ENCODE peak calls at places on chromosome 22, in five cellular contexts. M is IMR-90, Z is neuronal stem cell, R is mesendoderm, J is H1. C is an unnamed sample.

GRCh38 chr22:25407859-25408229 is 156.6 kb upstream of the GRK3 start:
- DNase-seq in J (no peak), Z (no peak), M (no peak), R (no peak), C (no peak)

GRCh38 chr22:50218153-50218995 is 17.6 kb downstream of the SELENOO start:
- DNase-seq in M (no peak), Z (no peak), J (no peak), R (no peak), C (no peak)

GRCh38 chr22:33563568-33563967 is 356.7 kb downstream of the LARGE1 start:
- DNase-seq in J (no peak), Z (no peak), R (no peak), M (no peak), C (no peak)

GRCh38 chr22:45612940-45613339 is 58.7 kb upstream of the ATXN10 start:
- DNase-seq in M (no peak), Z (no peak), R (no peak), J (no peak), C (no peak)

GRCh38 chr22:44711236-44711560 is 9.2 kb downstream of the PRR5 start:
- DNase-seq in R (no peak), Z (no peak), M (no peak), J (no peak), C (no peak)

GRCh38 chr22:44380716-44381500 is 68.2 kb upstream of the SHISAL1 start:
- DNase-seq in M (no peak), Z (no peak), R (no peak), J (no peak), C (no peak)

GRCh38 chr22:24112188-24112587 is 69.1 kb upstream of the SUSD2 start:
- DNase-seq in R (peak), M (peak), J (no peak), Z (no peak), C (no peak)

GRCh38 chr22:42492323-42492690 is 27.3 kb downstream of the RRP7A start:
- DNase-seq in M (no peak), Z (no peak), J (no peak), R (no peak), C (no peak)

GRCh38 chr22:27750866-27751265 is 50.7 kb downstream of the MN1 start:
- DNase-seq in R (no peak), Z (no peak), J (no peak), M (no peak), C (no peak)

GRCh38 chr22:29011868-29012428 is 49.7 kb downstream of the C22orf31 start:
- DNase-seq in Z (no peak), J (no peak), M (no peak), R (no peak), C (no peak)

GRCh38 chr22:29011200-29011867 is 50.3 kb downstream of the C22orf31 start:
- DNase-seq in M (no peak), R (no peak), J (no peak), Z (peak), C (no peak)

GRCh38 chr22:29012923-29013322 is 48.7 kb downstream of the C22orf31 start:
- DNase-seq in R (no peak), J (no peak), Z (no peak), M (no peak), C (no peak)

GRCh38 chr22:29006346-29006745 is 55.3 kb downstream of the C22orf31 start:
- DNase-seq in M (no peak), J (no peak), Z (no peak), R (peak), C (no peak)

DNA sequence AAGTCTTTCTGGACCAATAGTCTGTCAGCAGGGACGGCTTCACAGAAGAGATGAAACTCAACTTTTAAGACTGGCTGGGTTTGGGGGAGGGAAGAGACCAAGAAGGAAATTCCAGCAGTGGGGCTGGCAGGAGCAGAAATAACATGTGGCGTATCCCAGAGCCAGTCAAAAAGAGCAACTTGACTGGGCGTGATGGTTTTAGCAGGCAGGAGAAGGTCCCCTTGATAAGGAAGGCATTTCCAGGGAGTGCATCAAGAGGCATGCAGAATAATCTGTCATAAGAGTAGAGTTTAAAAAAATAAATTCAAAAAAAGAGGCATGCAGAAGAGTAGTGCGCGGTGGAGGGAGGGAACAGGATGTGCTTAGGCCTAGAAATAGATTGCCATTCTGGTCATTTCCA is 52.5 kb downstream of the C22orf31 start:
- DNase-seq in R (no peak), Z (no peak), M (no peak), J (no peak), C (no peak)
- H2BK15ac ChIP-seq in R (no peak), Z (no peak), M (no peak), J (no peak), C (no peak)

GRCh38 chr22:18091916-18092526 is 14.2 kb downstream of the PEX26 start:
- DNase-seq in M (peak), J (no peak), Z (no peak), R (no peak), C (no peak)

GRCh38 chr22:18090286-18090685 is 12.5 kb downstream of the PEX26 start:
- DNase-seq in R (no peak), Z (no peak), M (no peak), J (no peak), C (no peak)

GRCh38 chr22:18088825-18089568 is 11.2 kb downstream of the PEX26 start:
- DNase-seq in M (no peak), Z (no peak), R (no peak), J (no peak), C (no peak)

GRCh38 chr22:18093661-18094060 is 15.9 kb downstream of the PEX26 start:
- DNase-seq in Z (no peak), J (no peak), M (no peak), R (no peak), C (no peak)

DNA sequence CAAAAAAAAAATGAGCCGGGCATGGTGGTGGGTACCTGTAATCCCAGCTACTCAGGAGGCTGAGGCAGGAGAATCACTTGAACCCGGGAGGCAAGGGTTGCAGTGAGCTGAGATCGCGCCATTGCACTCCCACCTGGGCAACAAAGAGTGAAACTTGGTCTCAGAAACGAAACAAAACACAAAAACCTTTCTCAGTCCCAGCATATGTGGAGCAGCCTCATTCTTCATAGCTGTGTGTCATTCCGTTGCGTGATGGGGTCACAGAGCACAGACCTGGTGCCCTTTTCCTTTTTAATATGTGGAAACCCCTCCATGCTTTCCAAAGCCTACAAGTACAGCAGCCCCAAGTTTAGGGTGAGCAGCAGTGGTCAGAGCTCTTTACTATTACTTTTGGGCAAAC is 13.7 kb downstream of the PEX26 start:
- DNase-seq in Z (no peak), M (no peak), J (no peak), R (no peak), C (no peak)
- H2BK15ac ChIP-seq in Z (no peak), M (peak), J (no peak), R (no peak), C (no peak)

DNA sequence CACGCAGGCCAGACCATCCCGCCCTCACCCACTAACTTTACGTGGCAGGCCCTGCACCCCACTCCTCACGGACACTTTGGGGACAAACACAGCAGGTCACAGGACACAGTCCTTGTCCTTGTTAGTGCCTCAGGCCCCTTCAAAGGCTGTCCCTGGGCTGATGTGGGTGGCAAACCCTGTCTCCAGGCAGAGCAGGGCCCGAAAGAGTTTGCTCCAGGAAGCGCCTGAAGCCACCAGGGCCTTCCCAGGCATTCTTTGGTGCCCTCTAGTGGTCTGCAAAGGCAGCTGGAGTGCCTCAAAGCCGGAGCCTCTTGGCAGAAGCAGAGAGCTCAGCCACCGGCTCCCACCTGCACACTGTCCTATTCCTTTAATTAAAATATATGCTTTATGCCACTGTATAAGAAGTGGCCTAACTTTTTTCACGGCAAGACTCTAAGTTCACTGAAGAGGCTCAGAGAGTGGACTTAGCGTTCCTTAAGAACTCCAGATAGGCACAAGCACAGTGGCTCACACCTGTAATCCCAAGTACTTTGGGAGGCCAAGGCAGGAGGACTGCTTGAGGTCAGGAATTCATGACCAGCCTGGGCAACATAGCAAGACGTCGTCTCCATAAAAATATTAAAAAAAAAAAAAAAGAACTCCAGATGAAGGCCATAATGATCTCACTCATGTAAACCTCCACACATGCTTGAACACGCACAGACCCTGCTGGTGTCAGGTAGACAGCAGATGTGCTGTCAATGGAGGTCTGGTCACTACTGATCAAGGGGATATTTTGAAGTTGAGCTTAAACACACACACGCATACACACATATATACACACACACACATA is 11.1 kb downstream of the TXN2 start:
- DNase-seq in Z (peak), R (peak), M (peak), J (peak), C (peak)
- H2BK15ac ChIP-seq in Z (no peak), R (no peak), M (peak), J (no peak), C (no peak)

GRCh38 chr22:48576333-48577013 is 1251.2 kb downstream of the BRD1 start:
- DNase-seq in M (no peak), J (no peak), Z (peak), R (peak), C (no peak)

GRCh38 chr22:48573766-48574165 is 1253.9 kb downstream of the BRD1 start:
- DNase-seq in Z (no peak), J (no peak), M (no peak), R (no peak), C (no peak)

GRCh38 chr22:48572951-48573350 is 1254.7 kb downstream of the BRD1 start:
- DNase-seq in R (no peak), Z (no peak), J (no peak), M (no peak), C (no peak)

GRCh38 chr22:48575567-48576332 is 1251.9 kb downstream of the BRD1 start:
- DNase-seq in J (no peak), Z (no peak), R (no peak), M (no peak), C (no peak)

DNA sequence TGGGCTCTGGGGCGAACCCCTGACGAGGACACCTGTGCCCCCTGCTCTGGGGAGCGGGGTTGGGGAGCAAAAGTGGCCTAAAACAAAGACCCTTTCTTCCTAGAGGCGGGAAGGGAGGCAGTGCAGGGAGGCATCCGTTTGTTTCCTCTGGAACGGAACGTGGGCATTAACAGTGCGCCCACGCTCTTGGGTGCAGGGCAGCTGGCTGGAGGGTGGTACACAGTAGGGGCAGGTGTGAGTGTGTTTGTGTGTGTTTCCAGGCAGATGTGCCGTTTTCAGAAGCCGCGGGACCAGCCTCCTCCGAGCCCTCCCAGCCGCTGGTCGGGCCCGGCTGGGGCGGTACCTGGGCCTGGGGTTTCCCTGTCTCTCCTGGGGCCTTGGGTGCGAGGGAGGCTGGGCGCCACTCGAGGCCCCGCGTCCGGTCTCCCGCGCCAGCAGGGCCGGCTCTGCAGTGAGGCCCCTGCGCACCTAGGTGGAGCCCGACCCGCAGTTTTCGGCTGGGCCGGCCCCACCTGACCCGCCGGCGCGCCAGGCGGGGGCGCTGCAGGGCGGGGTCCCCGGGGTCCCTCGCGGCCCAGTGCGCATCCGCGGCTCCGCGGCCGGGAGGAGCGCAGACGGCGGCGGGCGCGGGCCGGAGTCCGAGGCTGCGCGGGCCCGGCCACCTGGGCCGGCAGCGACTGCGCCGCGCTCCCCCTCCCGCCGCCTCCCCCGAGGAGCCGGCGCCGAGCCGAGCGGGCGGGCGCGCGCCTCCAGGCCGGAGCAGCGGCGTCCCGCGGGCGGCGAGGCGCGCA is 1252.7 kb downstream of the BRD1 start:
- DNase-seq in M (no peak), Z (peak), J (peak), R (peak), C (no peak)
- H2BK15ac ChIP-seq in M (no peak), Z (no peak), J (no peak), R (no peak), C (no peak)

GRCh38 chr22:19495562-19496323 is 16.0 kb downstream of the CDC45 start:
- DNase-seq in Z (no peak), R (peak), J (no peak), M (peak), C (peak)

GRCh38 chr22:19496324-19496630 is 16.6 kb downstream of the CDC45 start:
- DNase-seq in J (no peak), R (no peak), Z (no peak), M (no peak), C (no peak)

GRCh38 chr22:19492504-19493174 is 12.9 kb downstream of the CDC45 start:
- DNase-seq in J (no peak), M (no peak), Z (no peak), R (no peak), C (no peak)

GRCh38 chr22:19494676-19495173 is 15.0 kb downstream of the CDC45 start:
- DNase-seq in R (no peak), Z (no peak), J (no peak), M (no peak), C (no peak)

GRCh38 chr22:19494001-19494560 is 14.4 kb downstream of the CDC45 start:
- DNase-seq in Z (no peak), M (no peak), J (no peak), R (no peak), C (no peak)
- H2BK15ac ChIP-seq in Z (no peak), M (no peak), J (no peak), R (no peak), C (no peak)

DNA sequence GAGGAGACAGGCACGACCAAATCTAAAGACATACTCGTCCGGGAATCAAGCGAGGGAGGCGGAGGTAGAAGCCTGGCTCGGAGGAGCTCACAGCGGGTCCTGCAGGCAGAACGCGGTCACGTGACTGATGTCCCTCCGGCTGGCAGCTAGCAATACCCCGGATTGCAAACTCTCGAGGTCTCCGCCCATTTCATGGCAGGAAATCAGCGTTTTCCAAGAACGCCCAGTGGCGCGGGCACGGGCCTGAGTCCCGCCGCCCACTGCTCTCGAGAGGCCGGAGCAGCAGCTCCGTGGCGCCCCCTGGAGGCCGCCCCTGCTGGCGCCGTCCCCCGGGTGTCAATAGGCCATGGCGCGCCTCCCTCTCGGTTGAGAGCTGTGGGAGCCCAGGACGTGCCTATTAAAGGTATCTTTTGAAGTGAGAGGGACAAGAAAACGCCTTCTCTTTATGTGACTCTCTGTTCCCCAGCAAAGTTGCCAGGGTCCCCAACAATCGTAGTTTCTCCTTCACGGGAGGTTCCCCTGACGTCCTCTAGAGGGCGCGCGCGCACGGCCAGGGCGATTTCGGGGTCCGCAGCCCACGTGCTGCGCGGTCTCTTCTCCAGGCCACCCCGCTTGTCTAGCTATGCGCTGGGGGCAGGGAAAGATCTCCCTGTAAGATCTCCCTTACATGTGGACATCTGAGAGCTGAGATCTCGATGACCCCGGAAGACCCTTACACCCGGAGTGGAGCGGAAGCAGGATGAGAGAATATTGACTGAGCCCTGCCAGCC is 37.3 kb upstream of the RBFOX2 start:
- DNase-seq in R (peak), M (peak), Z (peak), J (peak), C (peak)
- H2BK15ac ChIP-seq in R (no peak), M (peak), Z (no peak), J (no peak), C (peak)

GRCh38 chr22:38698407-38699094 is 2.2 kb downstream of the JOSD1 start:
- DNase-seq in R (no peak), J (no peak), Z (no peak), M (no peak), C (no peak)

GRCh38 chr22:38699784-38700183 is 959 bp downstream of the JOSD1 start:
- DNase-seq in J (no peak), M (peak), Z (no peak), R (peak), C (peak)

GRCh38 chr22:38700789-38701628 is at the start of gene JOSD1:
- DNase-seq in M (peak), Z (peak), J (peak), R (peak), C (peak)

GRCh38 chr22:38699143-38699542 is 1.6 kb downstream of the JOSD1 start:
- DNase-seq in J (no peak), Z (no peak), R (no peak), M (no peak), C (no peak)

DNA sequence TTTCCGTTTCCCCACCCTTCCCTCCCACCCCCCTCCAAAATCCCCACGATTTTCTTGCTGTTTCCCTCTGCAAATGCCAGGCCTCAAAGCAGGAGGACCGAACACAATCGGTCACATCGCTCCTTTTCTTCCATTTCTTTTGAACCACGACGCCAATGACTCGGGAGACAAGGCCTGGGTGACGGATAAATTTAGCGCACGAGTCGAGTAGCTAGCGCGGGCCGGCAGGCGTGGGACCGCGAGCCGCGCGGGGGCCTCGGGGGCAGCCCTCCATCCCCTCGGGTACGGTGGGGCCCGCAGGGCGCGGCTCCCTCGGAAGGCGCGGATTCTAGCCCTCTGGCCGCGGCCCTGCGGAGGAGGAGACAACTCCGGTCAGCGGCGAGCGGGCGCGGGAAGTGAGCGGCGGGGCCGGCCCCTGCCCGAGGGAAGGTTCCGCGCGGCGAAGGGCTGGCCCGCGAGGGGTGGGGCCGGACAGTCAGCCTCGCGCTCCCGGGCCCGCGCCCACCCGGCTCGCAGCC is 413 bp downstream of the JOSD1 start:
- DNase-seq in M (no peak), R (peak), Z (no peak), J (no peak), C (peak)
- H2BK15ac ChIP-seq in M (no peak), R (no peak), Z (peak), J (peak), C (peak)

DNA sequence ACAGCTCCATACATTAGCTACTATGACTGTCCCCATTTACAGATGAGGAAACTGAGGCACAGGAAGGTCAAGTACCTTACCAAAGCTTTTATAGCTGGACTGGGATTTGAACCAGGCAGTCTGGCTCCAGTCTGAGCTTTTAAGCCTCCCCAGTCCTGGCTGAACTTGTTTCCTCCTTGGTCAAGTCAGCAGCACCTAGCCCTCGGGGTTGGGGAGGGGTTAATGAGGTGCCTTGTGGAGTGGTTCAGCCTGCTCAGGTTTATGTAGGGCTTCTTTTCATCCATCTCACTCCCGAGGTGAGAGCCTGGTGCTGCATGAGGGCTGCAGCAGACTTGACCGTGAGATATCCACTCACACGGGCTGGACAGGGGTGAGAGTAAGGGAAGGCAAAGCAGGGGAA is 36.7 kb upstream of the GCAT start:
- DNase-seq in Z (no peak), J (no peak), M (no peak), R (no peak), C (no peak)
- H2BK15ac ChIP-seq in Z (no peak), J (no peak), M (no peak), R (no peak), C (no peak)

GRCh38 chr22:38317995-38318715 is 922 bp upstream of the CSNK1E start:
- DNase-seq in M (peak), R (peak), Z (no peak), J (no peak), C (peak)
- H2BK15ac ChIP-seq in M (peak), R (no peak), Z (peak), J (peak), C (no peak)

C was measured in mesenchymal stem cell.